ENCODE peak calls at places on chromosome 4, in four cellular contexts. One of them, this sample, is unnamed.

GRCh38 chr4:184599492-184600135 is 49.6 kb downstream of the CASP3 start:
- DNase-seq in natural killer cell: no peak
- DNase-seq in body of pancreas: no peak
- DNase-seq in cardiac fibroblast: peak
- DNase-seq in this sample: no peak

GRCh38 chr4:150368667-150369066 is 213.3 kb upstream of the MAB21L2 start:
- DNase-seq in natural killer cell: no peak
- DNase-seq in body of pancreas: no peak
- DNase-seq in cardiac fibroblast: no peak
- DNase-seq in this sample: no peak

GRCh38 chr4:96407651-96408342 is 567.9 kb downstream of the PDHA2 start:
- DNase-seq in natural killer cell: no peak
- DNase-seq in body of pancreas: no peak
- DNase-seq in cardiac fibroblast: peak
- DNase-seq in this sample: no peak

GRCh38 chr4:1854752-1855151 is 1.2 kb downstream of the LETM1 start:
- DNase-seq in natural killer cell: no peak
- DNase-seq in body of pancreas: no peak
- DNase-seq in cardiac fibroblast: no peak
- DNase-seq in this sample: no peak

GRCh38 chr4:153344131-153345010 is at the start of gene MND1:
- DNase-seq in natural killer cell: peak
- DNase-seq in body of pancreas: peak
- DNase-seq in cardiac fibroblast: peak
- DNase-seq in this sample: peak

GRCh38 chr4:70703695-70704332 is 15.5 kb downstream of the UTP3 start:
- DNase-seq in natural killer cell: no peak
- DNase-seq in body of pancreas: peak
- DNase-seq in cardiac fibroblast: peak
- DNase-seq in this sample: peak

GRCh38 chr4:109675181-109675580 is 28.1 kb downstream of the CASP6 start:
- DNase-seq in natural killer cell: no peak
- DNase-seq in body of pancreas: no peak
- DNase-seq in cardiac fibroblast: no peak
- DNase-seq in this sample: no peak

GRCh38 chr4:122746485-122746965 is 14.0 kb downstream of the BBS12 start:
- DNase-seq in natural killer cell: no peak
- DNase-seq in body of pancreas: no peak
- DNase-seq in cardiac fibroblast: no peak
- DNase-seq in this sample: no peak

GRCh38 chr4:112938461-112939058 is 110.9 kb upstream of the ANK2 start:
- DNase-seq in natural killer cell: no peak
- DNase-seq in body of pancreas: no peak
- DNase-seq in cardiac fibroblast: peak
- DNase-seq in this sample: peak

GRCh38 chr4:17494258-17494657 is 17.6 kb downstream of the QDPR start:
- DNase-seq in natural killer cell: no peak
- DNase-seq in body of pancreas: no peak
- DNase-seq in cardiac fibroblast: peak
- DNase-seq in this sample: peak

GRCh38 chr4:28686618-28687017 is 1826.0 kb downstream of the STIM2 start:
- DNase-seq in natural killer cell: no peak
- DNase-seq in body of pancreas: peak
- DNase-seq in cardiac fibroblast: peak
- DNase-seq in this sample: peak

GRCh38 chr4:185587444-185588161 is 52.3 kb upstream of the PDLIM3 start:
- DNase-seq in natural killer cell: peak
- DNase-seq in body of pancreas: no peak
- DNase-seq in cardiac fibroblast: no peak
- DNase-seq in this sample: no peak

GRCh38 chr4:109157205-109157604 is 145.3 kb downstream of the COL25A1 start:
- DNase-seq in natural killer cell: no peak
- DNase-seq in body of pancreas: no peak
- DNase-seq in cardiac fibroblast: no peak
- DNase-seq in this sample: no peak

GRCh38 chr4:790466-790820 is 35.5 kb downstream of the CPLX1 start:
- DNase-seq in natural killer cell: no peak
- DNase-seq in body of pancreas: no peak
- DNase-seq in cardiac fibroblast: no peak
- DNase-seq in this sample: no peak

GRCh38 chr4:4524364-4524763 is 17.5 kb downstream of the STX18 start:
- DNase-seq in natural killer cell: peak
- DNase-seq in body of pancreas: peak
- DNase-seq in cardiac fibroblast: no peak
- DNase-seq in this sample: no peak

GRCh38 chr4:4518747-4519146 is 23.1 kb downstream of the STX18 start:
- DNase-seq in natural killer cell: no peak
- DNase-seq in body of pancreas: no peak
- DNase-seq in cardiac fibroblast: no peak
- DNase-seq in this sample: no peak

GRCh38 chr4:4521767-4522166 is 20.1 kb downstream of the STX18 start:
- DNase-seq in natural killer cell: no peak
- DNase-seq in body of pancreas: no peak
- DNase-seq in cardiac fibroblast: no peak
- DNase-seq in this sample: no peak

GRCh38 chr4:4521069-4521468 is 20.8 kb downstream of the STX18 start:
- DNase-seq in natural killer cell: no peak
- DNase-seq in body of pancreas: no peak
- DNase-seq in cardiac fibroblast: no peak
- DNase-seq in this sample: no peak

DNA sequence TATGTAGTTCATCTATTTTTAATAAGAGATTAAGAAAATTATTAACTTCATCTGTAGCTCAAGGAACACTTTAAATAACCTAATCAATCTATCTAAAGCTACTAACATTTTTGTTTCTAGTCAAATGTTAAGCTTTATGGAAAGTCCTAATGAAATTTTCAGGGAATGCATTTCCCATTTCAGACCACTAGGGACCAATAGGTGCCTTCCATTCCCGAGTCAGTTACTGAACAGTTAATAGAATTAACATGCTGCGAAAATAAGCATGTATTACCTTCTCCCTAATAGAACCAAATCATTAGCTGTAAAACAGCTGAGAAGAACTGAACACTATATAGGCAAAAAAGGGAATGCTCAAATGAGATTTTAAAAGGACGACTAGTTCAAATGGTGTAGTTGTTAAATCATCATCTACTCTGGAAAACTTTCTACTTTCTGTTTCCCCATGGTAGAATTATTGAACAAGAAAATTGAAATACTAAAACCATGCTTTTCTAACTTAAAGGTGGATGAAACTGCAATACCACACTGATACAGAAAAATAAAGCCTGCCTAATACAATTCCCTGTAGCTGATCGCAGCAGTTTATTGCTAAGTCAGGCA is 22.5 kb downstream of the STX18 start:
- DNase-seq in natural killer cell: no peak
- DNase-seq in body of pancreas: no peak
- DNase-seq in cardiac fibroblast: peak
- DNase-seq in this sample: peak
- TF ChIP-seq CTCF in natural killer cell: no peak
- TF ChIP-seq CTCF in body of pancreas: peak
- TF ChIP-seq CTCF in cardiac fibroblast: peak
- TF ChIP-seq CTCF in this sample: peak

GRCh38 chr4:120057416-120057815 is 9.2 kb downstream of the MAD2L1 start:
- DNase-seq in natural killer cell: no peak
- DNase-seq in body of pancreas: no peak
- DNase-seq in cardiac fibroblast: no peak
- DNase-seq in this sample: no peak

GRCh38 chr4:120055795-120056194 is 10.9 kb downstream of the MAD2L1 start:
- DNase-seq in natural killer cell: no peak
- DNase-seq in body of pancreas: no peak
- DNase-seq in cardiac fibroblast: no peak
- DNase-seq in this sample: no peak

GRCh38 chr4:120055167-120055566 is 11.5 kb downstream of the MAD2L1 start:
- DNase-seq in natural killer cell: no peak
- DNase-seq in body of pancreas: no peak
- DNase-seq in cardiac fibroblast: no peak
- DNase-seq in this sample: no peak

GRCh38 chr4:120053916-120054315 is 12.7 kb downstream of the MAD2L1 start:
- DNase-seq in natural killer cell: no peak
- DNase-seq in body of pancreas: no peak
- DNase-seq in cardiac fibroblast: no peak
- DNase-seq in this sample: no peak

DNA sequence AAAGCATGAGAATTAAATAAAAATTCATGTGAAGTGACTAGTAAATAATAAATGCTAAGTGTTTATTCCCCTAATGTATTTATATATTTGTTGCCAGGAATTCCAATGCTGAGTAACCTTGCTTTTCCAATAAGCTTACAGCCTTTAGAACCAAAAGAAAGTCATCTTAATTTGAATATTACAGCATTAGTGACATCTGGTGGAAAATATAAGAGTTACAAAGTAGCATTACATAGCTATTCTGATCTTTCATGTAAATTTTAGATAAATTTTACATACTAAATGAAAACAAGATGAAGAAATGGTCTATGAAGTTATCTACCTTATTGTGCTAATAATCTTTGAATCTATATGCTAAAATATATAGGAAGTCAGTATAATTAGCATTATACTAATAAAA is 10.4 kb downstream of the MAD2L1 start:
- DNase-seq in natural killer cell: no peak
- DNase-seq in body of pancreas: no peak
- DNase-seq in cardiac fibroblast: peak
- DNase-seq in this sample: peak
- TF ChIP-seq CTCF in natural killer cell: no peak
- TF ChIP-seq CTCF in body of pancreas: peak
- TF ChIP-seq CTCF in cardiac fibroblast: peak
- TF ChIP-seq CTCF in this sample: peak

GRCh38 chr4:172942840-172943239 is 225.8 kb upstream of the GALNT7 start:
- DNase-seq in natural killer cell: no peak
- DNase-seq in body of pancreas: no peak
- DNase-seq in cardiac fibroblast: no peak
- DNase-seq in this sample: no peak
- TF ChIP-seq CTCF in natural killer cell: no peak
- TF ChIP-seq CTCF in body of pancreas: no peak
- TF ChIP-seq CTCF in cardiac fibroblast: no peak
- TF ChIP-seq CTCF in this sample: no peak

DNA sequence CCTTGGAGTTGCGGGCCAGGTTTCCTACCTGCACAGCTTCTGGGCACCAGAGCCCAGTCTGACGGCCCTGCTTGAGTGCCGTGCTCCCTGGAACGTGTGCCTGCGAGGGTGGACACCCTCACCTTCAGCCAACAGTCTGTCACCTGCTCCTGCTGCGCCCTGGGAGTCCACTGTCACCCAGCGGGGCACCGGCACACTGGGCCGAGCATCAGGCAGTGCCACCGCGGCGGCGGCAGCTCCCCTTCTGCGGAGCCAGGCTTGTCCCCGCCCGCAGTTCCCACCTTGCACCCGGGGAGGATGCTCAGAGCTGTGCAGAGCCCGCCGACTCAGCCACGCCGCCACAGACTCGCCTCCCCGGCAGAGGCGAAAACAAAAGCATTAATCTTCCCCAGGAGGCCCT is 86.9 kb downstream of the ABLIM2 start:
- DNase-seq in natural killer cell: no peak
- DNase-seq in body of pancreas: no peak
- DNase-seq in cardiac fibroblast: no peak
- DNase-seq in this sample: no peak
- TF ChIP-seq CTCF in natural killer cell: no peak
- TF ChIP-seq CTCF in body of pancreas: no peak
- TF ChIP-seq CTCF in cardiac fibroblast: no peak
- TF ChIP-seq CTCF in this sample: no peak

DNA sequence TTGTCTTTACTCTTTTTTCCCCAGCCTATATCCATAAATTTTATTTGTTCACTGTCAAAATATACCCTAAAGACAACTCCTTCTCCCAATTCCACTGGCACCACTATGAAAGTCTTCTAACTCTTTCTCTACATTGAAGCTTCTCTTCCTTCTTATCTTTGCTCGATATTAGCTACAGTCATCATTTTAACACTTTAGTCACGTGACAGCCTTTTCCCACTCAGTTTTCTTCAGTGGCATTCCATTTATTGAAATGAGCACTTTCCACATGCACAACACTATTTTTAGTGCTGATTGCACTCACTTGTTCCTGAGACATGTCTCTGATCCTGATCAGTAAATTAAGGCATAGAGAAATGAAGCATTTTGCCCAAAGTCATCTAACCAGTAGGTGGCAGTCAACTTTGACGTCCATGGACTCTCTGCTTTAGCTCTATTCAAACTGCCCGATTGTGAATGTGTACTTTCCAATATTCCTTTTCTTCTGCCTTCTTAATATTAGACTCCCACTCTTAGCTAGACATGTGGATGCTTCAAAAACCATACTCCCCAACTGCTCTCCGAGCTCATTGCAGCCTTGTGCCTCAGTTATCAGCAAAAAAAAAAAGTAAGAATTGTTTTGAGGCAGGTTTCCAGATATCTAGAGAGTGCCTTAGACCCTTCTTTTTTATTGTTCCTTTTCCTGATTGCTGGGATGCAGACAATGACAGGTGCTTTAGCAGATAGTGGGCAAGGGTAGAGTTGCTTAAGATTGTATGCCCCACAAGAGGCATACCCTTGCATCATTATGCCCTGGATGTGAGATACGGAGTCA is 394.4 kb upstream of the ADGRL3 start:
- DNase-seq in natural killer cell: no peak
- DNase-seq in body of pancreas: no peak
- DNase-seq in cardiac fibroblast: peak
- DNase-seq in this sample: peak
- TF ChIP-seq CTCF in natural killer cell: no peak
- TF ChIP-seq CTCF in body of pancreas: peak
- TF ChIP-seq CTCF in cardiac fibroblast: peak
- TF ChIP-seq CTCF in this sample: peak

GRCh38 chr4:106522839-106523238 is 154.3 kb upstream of the GIMD1 start:
- DNase-seq in natural killer cell: no peak
- DNase-seq in body of pancreas: no peak
- DNase-seq in cardiac fibroblast: no peak
- DNase-seq in this sample: no peak
- TF ChIP-seq CTCF in natural killer cell: no peak
- TF ChIP-seq CTCF in body of pancreas: no peak
- TF ChIP-seq CTCF in cardiac fibroblast: peak
- TF ChIP-seq CTCF in this sample: no peak

GRCh38 chr4:141220655-141221605 is at the start of gene ZNF330:
- DNase-seq in natural killer cell: peak
- DNase-seq in body of pancreas: peak
- DNase-seq in cardiac fibroblast: peak
- DNase-seq in this sample: peak
- TF ChIP-seq CTCF in natural killer cell: no peak
- TF ChIP-seq CTCF in body of pancreas: no peak
- TF ChIP-seq CTCF in cardiac fibroblast: peak
- TF ChIP-seq CTCF in this sample: peak

GRCh38 chr4:21415728-21416127 is 532.8 kb downstream of the KCNIP4 start:
- DNase-seq in natural killer cell: no peak
- DNase-seq in body of pancreas: no peak
- DNase-seq in cardiac fibroblast: no peak
- DNase-seq in this sample: no peak

GRCh38 chr4:21411086-21411485 is 537.5 kb downstream of the KCNIP4 start:
- DNase-seq in natural killer cell: no peak
- DNase-seq in body of pancreas: no peak
- DNase-seq in cardiac fibroblast: no peak
- DNase-seq in this sample: no peak

GRCh38 chr4:21413807-21414370 is 534.7 kb downstream of the KCNIP4 start:
- DNase-seq in natural killer cell: no peak
- DNase-seq in body of pancreas: no peak
- DNase-seq in cardiac fibroblast: no peak
- DNase-seq in this sample: no peak

DNA sequence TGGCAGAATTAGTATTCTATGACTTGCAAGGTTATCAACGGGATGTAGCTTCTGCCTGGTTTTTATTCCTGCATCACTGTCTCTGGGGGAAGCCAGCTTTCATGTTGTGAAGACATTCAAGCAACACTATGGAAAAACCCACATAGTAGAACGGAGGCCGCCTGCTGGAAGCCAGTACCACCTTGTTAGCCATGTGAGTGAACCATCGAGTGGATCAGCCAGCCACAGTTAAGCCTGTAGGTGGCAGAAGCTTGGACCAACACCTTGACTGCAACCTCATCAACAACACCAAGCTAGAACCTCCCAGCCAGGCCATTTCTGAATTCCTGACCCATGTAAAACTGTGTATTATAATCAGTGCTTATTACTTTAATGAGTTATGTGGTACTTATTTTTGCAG is 538.2 kb downstream of the KCNIP4 start:
- DNase-seq in natural killer cell: no peak
- DNase-seq in body of pancreas: no peak
- DNase-seq in cardiac fibroblast: no peak
- DNase-seq in this sample: no peak
- TF ChIP-seq CTCF in natural killer cell: no peak
- TF ChIP-seq CTCF in body of pancreas: no peak
- TF ChIP-seq CTCF in cardiac fibroblast: no peak
- TF ChIP-seq CTCF in this sample: no peak

This sample was measured in epithelial cell of esophagus.